ENCODE peak calls at places on chromosomes 11 and 22, in nine cellular contexts. O, W, A, E, S, H, P, Q and R are unnamed samples.

GRCh38 chr22:42066133-42066761 is 4.4 kb downstream of the NAGA start:
- DNase-seq in E (peak), H (no peak), W (no peak), Q (no peak), P (no peak), O (no peak), A (peak), S (no peak), R (no peak)

GRCh38 chr11:83219095-83219494 is 25.6 kb downstream of the ANKRD42 start:
- DNase-seq in A (no peak), H (no peak), W (no peak), O (no peak), P (no peak), S (no peak), Q (peak), E (no peak), R (no peak)

GRCh38 chr11:47342854-47343253 is 9.6 kb downstream of the MYBPC3 start:
- DNase-seq in S (no peak), H (no peak), O (no peak), P (no peak), Q (no peak), W (no peak), E (no peak), A (no peak), R (no peak)

GRCh38 chr11:109435121-109435742 is 13.2 kb downstream of the C11orf87 start:
- DNase-seq in S (no peak), A (no peak), P (no peak), H (no peak), Q (no peak), O (no peak), W (no peak), E (no peak), R (no peak)

GRCh38 chr11:2289350-2289749 is 12.4 kb downstream of the C11orf21 start:
- DNase-seq in O (no peak), P (no peak), H (no peak), E (no peak), A (peak), S (no peak), Q (no peak), W (no peak), R (no peak)

GRCh38 chr11:128629516-128630106 is 42.3 kb upstream of the ETS1 start:
- DNase-seq in P (no peak), O (no peak), W (no peak), H (no peak), E (no peak), Q (no peak), S (no peak), A (no peak), R (no peak)

GRCh38 chr11:36304349-36304748 is 8.3 kb downstream of the PRR5L start:
- DNase-seq in P (no peak), E (no peak), S (no peak), A (no peak), W (no peak), Q (no peak), H (no peak), O (no peak), R (no peak)

GRCh38 chr11:69361048-69361447 is 67.1 kb downstream of the MYEOV start:
- DNase-seq in W (no peak), Q (no peak), S (peak), O (no peak), A (no peak), P (no peak), E (peak), H (no peak), R (no peak)

GRCh38 chr11:86460461-86461404 is 86.0 kb downstream of the CCDC81 start:
- DNase-seq in A (no peak), H (no peak), E (no peak), Q (no peak), S (no peak), W (no peak), O (no peak), P (no peak), R (no peak)

GRCh38 chr11:57885298-57886035 is 123.9 kb downstream of the CTNND1 start:
- DNase-seq in A (no peak), S (no peak), P (no peak), H (no peak), O (peak), E (no peak), W (no peak), Q (no peak), R (no peak)

GRCh38 chr11:1569251-1569780 is 2.8 kb downstream of the DUSP8 start:
- DNase-seq in A (peak), Q (no peak), W (no peak), H (no peak), P (no peak), O (no peak), E (no peak), S (no peak), R (no peak)